ENCODE peak calls at places on chromosome 9, in eight cellular contexts. One of them, this sample, is unnamed.

GRCh38 chr9:106954974-106955850 is 92.2 kb downstream of the ZNF462 start:
- DNase-seq in SHP77: no peak
- DNase-seq in RWPE1: no peak
- DNase-seq in left cardiac atrium: no peak
- DNase-seq in CD8-positive, alpha-beta memory T cell: no peak
- DNase-seq in progenitor cell of endocrine pancreas: no peak
- DNase-seq in PC-9: no peak
- DNase-seq in Calu3: no peak
- DNase-seq in this sample: no peak

GRCh38 chr9:134655591-134656333 is 14.2 kb downstream of the COL5A1 start:
- DNase-seq in SHP77: no peak
- DNase-seq in RWPE1: no peak
- DNase-seq in left cardiac atrium: no peak
- DNase-seq in CD8-positive, alpha-beta memory T cell: no peak
- DNase-seq in progenitor cell of endocrine pancreas: no peak
- DNase-seq in PC-9: no peak
- DNase-seq in Calu3: no peak
- DNase-seq in this sample: no peak

GRCh38 chr9:135657416-135657815 is 5.7 kb upstream of the LCN9 start:
- DNase-seq in SHP77: no peak
- DNase-seq in RWPE1: no peak
- DNase-seq in left cardiac atrium: no peak
- DNase-seq in CD8-positive, alpha-beta memory T cell: no peak
- DNase-seq in progenitor cell of endocrine pancreas: no peak
- DNase-seq in PC-9: no peak
- DNase-seq in Calu3: no peak
- DNase-seq in this sample: no peak

GRCh38 chr9:4665357-4665756 is 923 bp downstream of the SPATA6L start:
- DNase-seq in SHP77: no peak
- DNase-seq in RWPE1: no peak
- DNase-seq in left cardiac atrium: no peak
- DNase-seq in CD8-positive, alpha-beta memory T cell: no peak
- DNase-seq in progenitor cell of endocrine pancreas: no peak
- DNase-seq in PC-9: no peak
- DNase-seq in Calu3: no peak
- DNase-seq in this sample: peak

GRCh38 chr9:133844876-133845658 is 106.9 kb upstream of the SARDH start:
- DNase-seq in SHP77: peak
- DNase-seq in RWPE1: no peak
- DNase-seq in left cardiac atrium: peak
- DNase-seq in CD8-positive, alpha-beta memory T cell: no peak
- DNase-seq in progenitor cell of endocrine pancreas: no peak
- DNase-seq in PC-9: no peak
- DNase-seq in Calu3: no peak
- DNase-seq in this sample: no peak

GRCh38 chr9:29439961-29440360 is 1866.7 kb upstream of the C9orf72 start:
- DNase-seq in SHP77: no peak
- DNase-seq in RWPE1: no peak
- DNase-seq in left cardiac atrium: no peak
- DNase-seq in CD8-positive, alpha-beta memory T cell: no peak
- DNase-seq in progenitor cell of endocrine pancreas: no peak
- DNase-seq in PC-9: no peak
- DNase-seq in Calu3: no peak
- DNase-seq in this sample: no peak

GRCh38 chr9:109520475-109521132 is 22.5 kb upstream of the PTPN3 start:
- DNase-seq in SHP77: peak
- DNase-seq in RWPE1: peak
- DNase-seq in left cardiac atrium: peak
- DNase-seq in CD8-positive, alpha-beta memory T cell: no peak
- DNase-seq in progenitor cell of endocrine pancreas: peak
- DNase-seq in PC-9: peak
- DNase-seq in Calu3: peak
- DNase-seq in this sample: peak

GRCh38 chr9:69097923-69098593 is 62.5 kb downstream of the FXN start:
- DNase-seq in SHP77: no peak
- DNase-seq in RWPE1: no peak
- DNase-seq in left cardiac atrium: no peak
- DNase-seq in CD8-positive, alpha-beta memory T cell: no peak
- DNase-seq in progenitor cell of endocrine pancreas: no peak
- DNase-seq in PC-9: no peak
- DNase-seq in Calu3: no peak
- DNase-seq in this sample: no peak

GRCh38 chr9:98080346-98080745 is 23.8 kb downstream of the NANS start:
- DNase-seq in SHP77: no peak
- DNase-seq in RWPE1: no peak
- DNase-seq in left cardiac atrium: no peak
- DNase-seq in CD8-positive, alpha-beta memory T cell: no peak
- DNase-seq in progenitor cell of endocrine pancreas: no peak
- DNase-seq in PC-9: no peak
- DNase-seq in Calu3: no peak
- DNase-seq in this sample: no peak

GRCh38 chr9:112174223-112174964 is 703 bp downstream of the SUSD1 start:
- DNase-seq in SHP77: peak
- DNase-seq in RWPE1: peak
- DNase-seq in left cardiac atrium: peak
- DNase-seq in CD8-positive, alpha-beta memory T cell: peak
- DNase-seq in progenitor cell of endocrine pancreas: peak
- DNase-seq in PC-9: peak
- DNase-seq in Calu3: peak
- DNase-seq in this sample: peak

GRCh38 chr9:12680341-12680740 is 12.8 kb upstream of the TYRP1 start:
- DNase-seq in SHP77: no peak
- DNase-seq in RWPE1: peak
- DNase-seq in left cardiac atrium: no peak
- DNase-seq in CD8-positive, alpha-beta memory T cell: no peak
- DNase-seq in progenitor cell of endocrine pancreas: no peak
- DNase-seq in PC-9: no peak
- DNase-seq in Calu3: no peak
- DNase-seq in this sample: no peak

GRCh38 chr9:15142903-15143534 is 164.0 kb downstream of the TTC39B start:
- DNase-seq in SHP77: peak
- DNase-seq in RWPE1: peak
- DNase-seq in left cardiac atrium: no peak
- DNase-seq in CD8-positive, alpha-beta memory T cell: no peak
- DNase-seq in progenitor cell of endocrine pancreas: no peak
- DNase-seq in PC-9: no peak
- DNase-seq in Calu3: no peak
- DNase-seq in this sample: no peak

GRCh38 chr9:80842383-80842782 is 847.0 kb downstream of the TLE1 start:
- DNase-seq in SHP77: no peak
- DNase-seq in RWPE1: no peak
- DNase-seq in left cardiac atrium: no peak
- DNase-seq in CD8-positive, alpha-beta memory T cell: no peak
- DNase-seq in progenitor cell of endocrine pancreas: no peak
- DNase-seq in PC-9: no peak
- DNase-seq in Calu3: no peak
- DNase-seq in this sample: no peak

GRCh38 chr9:24672336-24672735 is 126.6 kb upstream of the IZUMO3 start:
- DNase-seq in SHP77: no peak
- DNase-seq in RWPE1: no peak
- DNase-seq in left cardiac atrium: no peak
- DNase-seq in CD8-positive, alpha-beta memory T cell: no peak
- DNase-seq in progenitor cell of endocrine pancreas: no peak
- DNase-seq in PC-9: no peak
- DNase-seq in Calu3: no peak
- DNase-seq in this sample: no peak

GRCh38 chr9:76379494-76379893 is 14.7 kb downstream of the RFK start:
- DNase-seq in SHP77: peak
- DNase-seq in RWPE1: peak
- DNase-seq in left cardiac atrium: no peak
- DNase-seq in CD8-positive, alpha-beta memory T cell: no peak
- DNase-seq in progenitor cell of endocrine pancreas: no peak
- DNase-seq in PC-9: peak
- DNase-seq in Calu3: no peak
- DNase-seq in this sample: peak

GRCh38 chr9:87029904-87030303 is 82.6 kb upstream of the GAS1 start:
- DNase-seq in SHP77: no peak
- DNase-seq in RWPE1: no peak
- DNase-seq in left cardiac atrium: no peak
- DNase-seq in CD8-positive, alpha-beta memory T cell: no peak
- DNase-seq in progenitor cell of endocrine pancreas: no peak
- DNase-seq in PC-9: no peak
- DNase-seq in Calu3: no peak
- DNase-seq in this sample: no peak

GRCh38 chr9:79256691-79257213 is 315.0 kb upstream of the TLE4 start:
- DNase-seq in SHP77: no peak
- DNase-seq in RWPE1: peak
- DNase-seq in left cardiac atrium: no peak
- DNase-seq in CD8-positive, alpha-beta memory T cell: no peak
- DNase-seq in progenitor cell of endocrine pancreas: peak
- DNase-seq in PC-9: no peak
- DNase-seq in Calu3: no peak
- DNase-seq in this sample: peak

GRCh38 chr9:4084440-4084818 is 215.4 kb downstream of the GLIS3 start:
- DNase-seq in SHP77: no peak
- DNase-seq in RWPE1: no peak
- DNase-seq in left cardiac atrium: no peak
- DNase-seq in CD8-positive, alpha-beta memory T cell: no peak
- DNase-seq in progenitor cell of endocrine pancreas: no peak
- DNase-seq in PC-9: no peak
- DNase-seq in Calu3: no peak
- DNase-seq in this sample: no peak

GRCh38 chr9:109452761-109453160 is 45.3 kb downstream of the PTPN3 start:
- DNase-seq in SHP77: no peak
- DNase-seq in RWPE1: peak
- DNase-seq in left cardiac atrium: no peak
- DNase-seq in CD8-positive, alpha-beta memory T cell: no peak
- DNase-seq in progenitor cell of endocrine pancreas: no peak
- DNase-seq in PC-9: peak
- DNase-seq in Calu3: no peak
- DNase-seq in this sample: peak

GRCh38 chr9:37382161-37382981 is 40.1 kb upstream of the GRHPR start:
- DNase-seq in SHP77: no peak
- DNase-seq in RWPE1: no peak
- DNase-seq in left cardiac atrium: no peak
- DNase-seq in CD8-positive, alpha-beta memory T cell: no peak
- DNase-seq in progenitor cell of endocrine pancreas: no peak
- DNase-seq in PC-9: no peak
- DNase-seq in Calu3: no peak
- DNase-seq in this sample: no peak